ENCODE peak calls at places on chromosomes 12 and 14, in nine cellular contexts. G is SHP77; E is foreskin fibroblast; F is activated CD4-positive, alpha-beta T cell treated with anti-CD3 and anti-CD28 coated beads, Interleukin-2, amount 50 U/mL, for 24 hours; D is GM10248; Z is NCI-H510A; O is T follicular helper cell; J is H4; Q is A549. X is an unnamed sample.

GRCh38 chr14:100221419-100222218 is 17.3 kb upstream of the YY1 start:
- DNase-seq in G (peak), E (peak), F (peak), D (peak), Z (peak), O (peak), J (no peak), Q (no peak), X (peak)

GRCh38 chr12:47894652-47895051 is 10.1 kb downstream of the VDR start:
- DNase-seq in G (no peak), E (no peak), F (no peak), D (no peak), Z (no peak), O (no peak), J (no peak), Q (no peak), X (no peak)

GRCh38 chr14:54784657-54785056 is 118.0 kb downstream of the GCH1 start:
- DNase-seq in G (no peak), E (no peak), F (no peak), D (no peak), Z (no peak), O (no peak), J (no peak), Q (no peak), X (no peak)

GRCh38 chr12:124863409-124864325 is at the start of gene SCARB1:
- DNase-seq in G (peak), E (peak), F (peak), D (peak), Z (peak), O (peak), J (peak), Q (peak), X (no peak)

GRCh38 chr12:117038919-117039318 is 60.3 kb downstream of the TESC start:
- DNase-seq in G (no peak), E (no peak), F (no peak), D (no peak), Z (no peak), O (no peak), J (no peak), Q (no peak), X (no peak)

GRCh38 chr12:14257734-14258467 is 107.6 kb upstream of the ATF7IP start:
- DNase-seq in G (peak), E (peak), F (peak), D (peak), Z (peak), O (peak), J (peak), Q (peak), X (peak)

GRCh38 chr12:70842136-70842535 is 78.4 kb downstream of the PTPRR start:
- DNase-seq in G (no peak), E (peak), F (no peak), D (no peak), Z (no peak), O (no peak), J (no peak), Q (no peak), X (no peak)

GRCh38 chr12:65460076-65460475 is 181.6 kb downstream of the MSRB3 start:
- DNase-seq in G (no peak), E (no peak), F (no peak), D (no peak), Z (no peak), O (no peak), J (no peak), Q (no peak), X (no peak)